ENCODE peak calls at places on chromosomes 7 and 10, in nine cellular contexts. Z, U, K, N, G, R, X, B and W are unnamed samples.

GRCh38 chr7:50266893-50267386 is 37.6 kb upstream of the IKZF1 start:
- DNase-seq in K (no peak), R (no peak), G (peak), B (no peak), U (no peak), N (no peak), Z (no peak), X (no peak), W (no peak)

GRCh38 chr7:5643280-5643679 is 138.2 kb downstream of the RNF216 start:
- DNase-seq in B (no peak), Z (no peak), N (no peak), X (no peak), R (no peak), U (no peak), K (peak), G (no peak), W (no peak)

GRCh38 chr7:140596751-140597424 is 43.7 kb downstream of the DENND2A start:
- DNase-seq in G (no peak), B (no peak), U (no peak), K (no peak), R (no peak), X (no peak), Z (peak), N (peak), W (no peak)

GRCh38 chr7:48337012-48337621 is 165.9 kb downstream of the ABCA13 start:
- DNase-seq in U (peak), X (no peak), R (peak), K (peak), B (peak), G (no peak), N (no peak), Z (peak), W (no peak)

GRCh38 chr7:112101083-112101846 is 104.9 kb downstream of the DOCK4 start:
- DNase-seq in N (no peak), Z (no peak), R (no peak), K (no peak), B (no peak), X (no peak), U (no peak), G (no peak), W (no peak)

GRCh38 chr7:26428571-26428970 is 136.9 kb downstream of the SNX10 start:
- DNase-seq in R (peak), Z (no peak), G (no peak), X (no peak), B (no peak), K (no peak), U (no peak), N (no peak), W (no peak)

GRCh38 chr10:24718031-24718855 is 5.4 kb downstream of the ARHGAP21 start:
- DNase-seq in K (no peak), B (no peak), G (no peak), N (no peak), R (no peak), Z (peak), X (peak), U (no peak), W (no peak)

GRCh38 chr7:149838992-149839408 is 825 bp downstream of the ZNF862 start:
- DNase-seq in U (peak), G (no peak), R (peak), Z (peak), N (no peak), B (no peak), X (no peak), K (peak), W (no peak)

GRCh38 chr10:130179640-130180039 is 43.4 kb downstream of the GLRX3 start:
- DNase-seq in U (peak), B (peak), X (no peak), R (peak), K (peak), Z (peak), G (no peak), N (no peak), W (no peak)

GRCh38 chr7:124784879-124785818 is 19.6 kb upstream of the GPR37 start:
- DNase-seq in X (no peak), K (peak), G (peak), Z (peak), N (no peak), R (peak), U (peak), B (peak), W (no peak)

GRCh38 chr10:29874604-29875269 is 184.6 kb downstream of the JCAD start:
- DNase-seq in N (no peak), G (no peak), U (peak), Z (no peak), X (no peak), K (no peak), B (no peak), R (no peak), W (no peak)

GRCh38 chr7:139094596-139094995 is 14.9 kb downstream of the ZC3HAV1 start:
- DNase-seq in N (peak), K (no peak), U (no peak), R (no peak), G (no peak), Z (no peak), X (no peak), B (no peak), W (no peak)

GRCh38 chr7:102211590-102212550 is 74.8 kb upstream of the SH2B2 start:
- DNase-seq in K (no peak), U (no peak), Z (no peak), B (no peak), G (peak), N (no peak), X (no peak), R (no peak), W (no peak)

GRCh38 chr7:77684030-77684429 is 12.2 kb upstream of the RSBN1L start:
- DNase-seq in X (no peak), Z (peak), U (no peak), K (peak), R (peak), N (no peak), B (no peak), G (no peak), W (no peak)

GRCh38 chr10:28935061-28935460 is 257.7 kb downstream of the BAMBI start:
- DNase-seq in N (no peak), Z (no peak), G (no peak), X (no peak), K (no peak), B (no peak), U (no peak), R (no peak), W (no peak)

GRCh38 chr7:20385121-20385520 is 54.4 kb downstream of the ITGB8 start:
- DNase-seq in B (no peak), N (no peak), U (no peak), G (no peak), Z (peak), R (no peak), X (no peak), K (no peak), W (no peak)

GRCh38 chr7:108486291-108486966 is 30.2 kb upstream of the NRCAM start:
- DNase-seq in N (no peak), B (no peak), X (no peak), U (no peak), K (no peak), G (no peak), R (no peak), Z (peak), W (no peak)

GRCh38 chr7:19102884-19103283 is 14.6 kb downstream of the TWIST1 start:
- DNase-seq in N (no peak), Z (peak), B (no peak), U (no peak), X (peak), R (no peak), K (no peak), G (no peak), W (no peak)

GRCh38 chr10:113916053-113916452 is 61.6 kb downstream of the NHLRC2 start:
- DNase-seq in U (no peak), K (no peak), N (no peak), Z (no peak), G (no peak), R (no peak), B (no peak), X (no peak), W (no peak)

GRCh38 chr10:125152646-125153368 is 7.6 kb downstream of the CTBP2 start:
- DNase-seq in N (peak), U (no peak), B (no peak), K (no peak), G (no peak), Z (peak), R (peak), X (no peak), W (no peak)

GRCh38 chr7:53984776-53985175 is 557.4 kb upstream of the VSTM2A start:
- DNase-seq in U (no peak), K (no peak), R (no peak), X (no peak), B (no peak), G (no peak), Z (no peak), N (no peak), W (no peak)

GRCh38 chr7:54260868-54261475 is 281.2 kb upstream of the VSTM2A start:
- DNase-seq in R (no peak), B (peak), U (no peak), N (no peak), G (no peak), K (no peak), Z (peak), X (no peak), W (no peak)

GRCh38 chr7:1693419-1693990 is 23.4 kb downstream of the ELFN1 start:
- DNase-seq in B (no peak), G (no peak), Z (no peak), R (no peak), U (peak), X (no peak), K (peak), N (no peak), W (no peak)

GRCh38 chr10:89134963-89135362 is 72.2 kb downstream of the CH25H start:
- DNase-seq in B (no peak), N (no peak), R (no peak), Z (no peak), G (peak), K (no peak), U (no peak), X (no peak), W (no peak)

GRCh38 chr10:32246685-32247084 is 100.3 kb downstream of the EPC1 start:
- DNase-seq in B (no peak), Z (no peak), N (no peak), G (no peak), K (no peak), R (no peak), U (no peak), X (no peak), W (no peak)

GRCh38 chr10:17428616-17429097 is 25.7 kb downstream of the ST8SIA6 start:
- DNase-seq in K (no peak), Z (no peak), R (no peak), U (no peak), G (no peak), N (no peak), X (no peak), B (no peak), W (no peak)

GRCh38 chr10:124496620-124497019 is 35.0 kb downstream of the LHPP start:
- DNase-seq in U (no peak), N (no peak), K (no peak), Z (no peak), G (no peak), R (no peak), X (no peak), B (no peak), W (no peak)

GRCh38 chr10:104209575-104210198 is 22.5 kb downstream of the CFAP43 start:
- DNase-seq in Z (peak), X (no peak), N (no peak), U (peak), B (no peak), G (peak), R (peak), K (peak), W (no peak)

GRCh38 chr7:138243430-138243829 is 167.2 kb downstream of the AKR1D1 start:
- DNase-seq in U (no peak), B (no peak), X (no peak), R (peak), Z (no peak), N (no peak), G (no peak), K (peak), W (no peak)

GRCh38 chr10:124722812-124723783 is 21.1 kb downstream of the FAM53B start:
- DNase-seq in B (no peak), X (no peak), K (no peak), G (peak), Z (no peak), U (no peak), N (peak), R (no peak), W (no peak)

GRCh38 chr7:71735961-71736556 is 604.1 kb downstream of the GALNT17 start:
- DNase-seq in Z (peak), X (no peak), G (peak), B (peak), N (peak), R (peak), U (peak), K (peak), W (peak)

GRCh38 chr7:21941570-21942224 is 4.0 kb downstream of the CDCA7L start:
- DNase-seq in X (no peak), R (no peak), G (no peak), Z (peak), N (no peak), K (no peak), U (peak), B (no peak), W (no peak)

GRCh38 chr7:47482013-47482761 is 99.7 kb downstream of the TNS3 start:
- DNase-seq in U (peak), Z (peak), K (no peak), B (peak), N (no peak), R (no peak), X (no peak), G (no peak), W (no peak)

GRCh38 chr7:55113760-55114541 is 95.1 kb downstream of the EGFR start:
- DNase-seq in B (no peak), K (no peak), X (no peak), R (no peak), U (no peak), G (no peak), N (no peak), Z (no peak), W (no peak)

GRCh38 chr7:148110097-148110868 is 480.3 kb upstream of the C7orf33 start:
- DNase-seq in Z (no peak), U (no peak), X (no peak), G (no peak), R (peak), B (no peak), N (no peak), K (peak), W (no peak)

GRCh38 chr10:49679480-49679893 is at the start of gene C10orf53:
- DNase-seq in R (peak), X (peak), U (peak), G (peak), Z (peak), N (no peak), B (peak), K (peak), W (peak)

GRCh38 chr10:132208489-132209050 is 21.8 kb downstream of the DPYSL4 start:
- DNase-seq in X (no peak), Z (no peak), B (no peak), G (no peak), U (no peak), R (no peak), K (no peak), N (no peak), W (no peak)

GRCh38 chr10:118978316-118978997 is 51.1 kb upstream of the NANOS1 start:
- DNase-seq in K (no peak), Z (no peak), X (no peak), G (no peak), U (no peak), R (no peak), N (no peak), B (no peak), W (no peak)

GRCh38 chr10:93598157-93598556 is 2.9 kb downstream of the RBP4 start:
- DNase-seq in G (no peak), R (no peak), U (no peak), K (no peak), N (no peak), X (no peak), Z (no peak), B (no peak), W (no peak)

GRCh38 chr7:100192951-100193350 is 15.2 kb downstream of the STAG3 start:
- DNase-seq in N (no peak), X (no peak), K (no peak), Z (no peak), G (no peak), U (no peak), R (no peak), B (no peak), W (no peak)

GRCh38 chr7:100191775-100192174 is 14.1 kb downstream of the STAG3 start:
- DNase-seq in X (no peak), B (no peak), N (no peak), Z (peak), U (no peak), R (no peak), G (no peak), K (no peak), W (no peak)

GRCh38 chr7:100190059-100190711 is 12.5 kb downstream of the STAG3 start:
- DNase-seq in N (no peak), K (no peak), Z (peak), U (peak), X (no peak), G (peak), R (no peak), B (no peak), W (no peak)

GRCh38 chr7:100189061-100189460 is 11.3 kb downstream of the STAG3 start:
- DNase-seq in G (no peak), U (no peak), K (no peak), X (no peak), N (no peak), B (no peak), Z (no peak), R (no peak), W (no peak)
- TF ChIP-seq CTCF in G (no peak), U (peak), K (no peak), X (no peak), N (no peak), B (no peak), Z (no peak), R (peak), W (no peak)

DNA sequence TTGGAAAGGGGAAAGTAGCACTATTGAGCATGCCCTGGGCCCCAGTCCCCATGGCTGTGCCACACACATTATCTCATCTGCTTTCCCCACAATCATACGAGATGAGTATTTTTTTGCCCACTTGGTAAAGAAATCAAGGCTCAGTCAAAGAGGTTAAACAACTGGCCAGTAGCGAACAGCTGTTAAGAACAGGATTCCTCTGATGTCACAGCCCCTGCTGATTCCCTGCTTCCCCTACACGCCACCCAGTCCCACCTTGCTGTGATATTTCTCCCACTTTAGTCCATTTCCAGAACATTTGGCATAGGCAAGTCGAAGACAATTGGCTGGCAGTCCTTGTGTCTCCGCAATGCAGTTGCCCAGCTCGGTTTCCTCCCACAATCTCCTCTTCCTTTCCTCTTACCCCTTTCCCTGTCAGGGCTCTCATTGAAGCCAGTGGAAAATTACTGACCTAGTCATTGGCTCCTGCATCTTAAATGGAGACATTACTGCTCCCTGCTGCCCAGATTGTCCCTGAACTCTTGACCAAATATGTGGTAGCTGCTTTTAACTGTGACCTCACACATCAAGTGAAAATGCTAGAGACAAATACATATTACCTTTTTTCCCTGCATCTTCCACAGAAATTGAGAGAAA is 56.5 kb upstream of the EEPD1 start:
- DNase-seq in N (no peak), K (no peak), B (no peak), G (no peak), U (no peak), X (no peak), R (no peak), Z (no peak), W (no peak)
- TF ChIP-seq CTCF in N (no peak), K (no peak), B (no peak), G (no peak), U (peak), X (no peak), R (no peak), Z (no peak), W (no peak)

GRCh38 chr7:116093516-116094301 is 63.1 kb upstream of the TFEC start:
- DNase-seq in Z (no peak), N (no peak), G (no peak), B (no peak), K (no peak), R (no peak), U (no peak), X (no peak), W (no peak)

GRCh38 chr7:116098175-116098574 is 67.6 kb upstream of the TFEC start:
- DNase-seq in N (no peak), Z (no peak), X (no peak), U (no peak), K (no peak), R (no peak), B (no peak), G (no peak), W (no peak)

GRCh38 chr7:116101709-116102108 is 71.1 kb upstream of the TFEC start:
- DNase-seq in Z (peak), U (no peak), G (no peak), K (no peak), N (no peak), R (no peak), B (no peak), X (no peak), W (no peak)

DNA sequence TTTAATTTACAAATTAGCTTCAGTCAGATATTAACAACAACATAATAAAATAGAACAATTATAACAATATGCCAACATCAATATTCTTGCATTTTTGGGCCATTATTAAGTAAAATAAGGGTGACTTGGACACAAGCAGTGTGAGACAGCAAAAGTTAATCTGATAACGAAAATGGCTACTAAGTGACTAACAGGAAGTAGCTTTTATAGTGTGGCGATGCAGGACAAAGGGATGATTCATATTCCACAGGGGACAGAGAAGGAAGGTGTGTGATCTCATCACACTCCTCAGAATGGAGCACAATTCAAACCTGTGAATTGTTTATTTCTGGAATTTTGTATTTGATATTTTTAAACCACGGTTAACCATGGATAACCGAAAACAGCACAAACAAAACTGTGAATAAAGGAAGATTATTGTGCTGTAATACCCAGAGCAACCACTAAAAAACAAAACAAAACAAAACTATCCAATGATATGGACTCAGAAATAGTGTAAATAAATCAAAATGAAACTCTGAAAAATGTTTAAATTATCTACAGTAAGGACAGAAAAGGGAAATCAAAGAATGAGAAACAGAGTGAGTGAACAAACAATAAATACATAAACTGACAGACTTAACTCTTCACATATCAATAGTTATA is 66.9 kb upstream of the TFEC start:
- DNase-seq in B (peak), R (no peak), N (no peak), G (no peak), Z (peak), X (no peak), K (no peak), U (no peak), W (no peak)
- TF ChIP-seq CTCF in B (no peak), R (peak), N (no peak), G (no peak), Z (no peak), X (peak), K (no peak), U (peak), W (no peak)

DNA sequence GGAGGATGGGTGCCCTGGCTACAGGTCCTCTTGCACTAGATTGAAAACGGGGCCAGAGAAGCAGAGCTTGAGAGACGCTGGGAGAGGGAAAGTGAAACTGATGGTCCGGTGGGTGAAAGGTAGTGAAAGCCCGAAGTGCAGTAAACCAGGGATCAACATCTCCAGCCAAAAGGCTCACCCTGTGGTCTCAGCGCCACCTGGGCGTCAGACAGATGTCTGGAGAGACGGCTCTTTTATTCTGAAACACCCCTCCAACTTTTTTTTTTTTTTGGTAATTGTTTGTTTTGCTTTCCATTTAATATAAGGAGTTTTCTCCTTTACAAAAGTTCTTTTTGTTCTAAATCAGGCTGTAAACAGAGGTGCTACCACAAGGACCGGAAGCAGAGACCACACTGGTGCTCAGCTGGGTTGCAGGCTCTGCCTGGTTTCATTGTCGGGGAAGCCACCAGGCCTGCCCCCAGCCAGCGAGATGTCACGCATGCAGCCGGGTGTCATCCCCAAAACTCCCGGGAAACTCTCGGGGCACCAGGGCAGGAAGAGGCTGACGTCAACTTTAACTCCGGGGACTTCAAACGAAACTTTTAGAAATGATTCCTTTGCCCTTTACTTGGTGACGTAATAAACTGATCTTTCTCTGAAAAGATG is 11.2 kb downstream of the IL2RA start:
- DNase-seq in N (peak), X (peak), U (peak), R (no peak), K (no peak), Z (peak), G (peak), B (peak), W (peak)
- TF ChIP-seq CTCF in N (peak), X (peak), U (peak), R (peak), K (no peak), Z (peak), G (peak), B (peak), W (no peak)

GRCh38 chr10:102418612-102419560 is at the start of gene PSD:
- DNase-seq in B (no peak), G (no peak), U (peak), K (peak), Z (no peak), X (no peak), R (peak), N (peak), W (no peak)
- TF ChIP-seq CTCF in B (no peak), G (no peak), U (no peak), K (no peak), Z (no peak), X (no peak), R (no peak), N (no peak), W (no peak)